ENCODE peak calls at places on chromosomes 7 and 10, in seven cellular contexts. Z is CD4-positive, alpha-beta T cell; C is stimulated activated naive CD4-positive, alpha-beta T cell; L is H9; K is stimulated activated naive CD8-positive, alpha-beta T cell treated with anti-CD3 and anti-CD28 coated beads, Interleukin-15, Interleukin-2, amounts not matched to agents 100 U/mL and 50 U/mL, for 24 hours; A is BJ; Y is GF-D8. S is an unnamed sample.

GRCh38 chr7:140348161-140348849 is 50.0 kb downstream of the SLC37A3 start:
- DNase-seq in Z (no peak), C (no peak), L (no peak), K (no peak), A (peak), Y (no peak), S (no peak)

GRCh38 chr7:2709553-2710165 is 21.7 kb downstream of the AMZ1 start:
- DNase-seq in Z (peak), C (peak), L (peak), K (peak), A (no peak), Y (peak), S (peak)

GRCh38 chr10:70560511-70560931 is 42.0 kb downstream of the PRF1 start:
- DNase-seq in Z (no peak), C (no peak), L (no peak), K (no peak), A (no peak), Y (no peak), S (no peak)

GRCh38 chr7:129773328-129773731 is 161.8 kb downstream of the NRF1 start:
- DNase-seq in Z (no peak), C (no peak), L (no peak), K (no peak), A (no peak), Y (no peak), S (no peak)

GRCh38 chr7:27051451-27051850 is 44.3 kb downstream of the HOXA1 start:
- DNase-seq in Z (no peak), C (no peak), L (no peak), K (no peak), A (no peak), Y (no peak), S (no peak)

GRCh38 chr10:80465839-80466590 is 11.9 kb downstream of the TSPAN14 start:
- DNase-seq in Z (peak), C (peak), L (no peak), K (no peak), A (no peak), Y (no peak), S (peak)

GRCh38 chr10:14653271-14654161 is 121.2 kb downstream of the FAM107B start:
- DNase-seq in Z (no peak), C (peak), L (peak), K (no peak), A (peak), Y (peak), S (no peak)

GRCh38 chr10:33217854-33218253 is 116.6 kb downstream of the NRP1 start:
- DNase-seq in Z (no peak), C (no peak), L (no peak), K (no peak), A (no peak), Y (no peak), S (no peak)

GRCh38 chr10:113775681-113776294 is 24.3 kb downstream of the PLEKHS1 start:
- DNase-seq in Z (no peak), C (no peak), L (no peak), K (no peak), A (no peak), Y (no peak), S (no peak)

GRCh38 chr10:6052247-6053221 is 9.6 kb downstream of the IL2RA start:
- DNase-seq in Z (peak), C (peak), L (no peak), K (peak), A (no peak), Y (peak), S (peak)

GRCh38 chr10:132398566-132398991 is 1.6 kb downstream of the PWWP2B start:
- DNase-seq in Z (no peak), C (no peak), L (no peak), K (no peak), A (no peak), Y (no peak), S (no peak)

GRCh38 chr10:79127151-79127961 is 58.6 kb downstream of the ZMIZ1 start:
- DNase-seq in Z (no peak), C (no peak), L (peak), K (no peak), A (no peak), Y (peak), S (no peak)

GRCh38 chr7:112898432-112899290 is 108.5 kb upstream of the TMEM168 start:
- DNase-seq in Z (no peak), C (no peak), L (peak), K (peak), A (no peak), Y (no peak), S (no peak)

GRCh38 chr7:152354061-152354460 is 81.7 kb downstream of the KMT2C start:
- DNase-seq in Z (no peak), C (no peak), L (no peak), K (no peak), A (no peak), Y (no peak), S (no peak)

GRCh38 chr7:125563964-125564529 is 634.4 kb upstream of the POT1 start:
- DNase-seq in Z (no peak), C (no peak), L (peak), K (no peak), A (no peak), Y (no peak), S (no peak)